ENCODE peak calls at places on chromosome 10, in nine cellular contexts. C is NCI-H345; F is COR-L47; Y is ascending aorta; D is neural crest cell; R is activated naive CD4-positive, alpha-beta T cell; U is D341Med; P is SK-N-DZ; V is psoas muscle. X is an unnamed sample.

GRCh38 chr10:77771450-77771849 is 133.8 kb upstream of the KCNMA1 start:
- DNase-seq in D (no peak), R (no peak), C (no peak), P (no peak), U (no peak), V (no peak), F (no peak), Y (no peak), X (no peak)

GRCh38 chr10:107546239-107546638 is 381.7 kb upstream of the SORCS1 start:
- DNase-seq in C (no peak), R (no peak), V (no peak), D (no peak), P (peak; percentile 84), F (no peak), U (no peak), Y (no peak), X (no peak)

GRCh38 chr10:79405995-79406515 is 39.4 kb downstream of the ZCCHC24 start:
- DNase-seq in C (no peak), R (no peak), V (no peak), D (no peak), Y (no peak), F (no peak), P (no peak), U (no peak), X (no peak)

GRCh38 chr10:87562750-87563149 is 58.1 kb downstream of the MINPP1 start:
- DNase-seq in U (no peak), R (no peak), Y (no peak), V (no peak), P (no peak), C (no peak), D (no peak), F (no peak), X (no peak)

GRCh38 chr10:79206300-79207095 is 137.7 kb downstream of the ZMIZ1 start:
- DNase-seq in C (no peak), F (no peak), P (no peak), R (no peak), D (no peak), Y (no peak), V (no peak), U (no peak), X (no peak)

GRCh38 chr10:70430489-70431445 is 10.7 kb downstream of the NODAL start:
- DNase-seq in F (no peak), U (no peak), D (no peak), P (no peak), Y (peak; percentile 43), V (peak; percentile 80), R (no peak), C (no peak), X (no peak)

GRCh38 chr10:17564911-17565310 is 52.3 kb downstream of the HACD1 start:
- DNase-seq in D (no peak), R (no peak), U (no peak), P (no peak), C (no peak), Y (no peak), F (no peak), V (no peak), X (no peak)

GRCh38 chr10:98391578-98391991 is 23.4 kb downstream of the PYROXD2 start:
- DNase-seq in P (no peak), C (no peak), F (no peak), D (no peak), R (no peak), Y (no peak), V (peak; percentile 77), U (no peak), X (no peak)

GRCh38 chr10:99612167-99612831 is 7.9 kb downstream of the SLC25A28 start:
- DNase-seq in P (peak; percentile 59), C (peak; percentile 45), R (no peak), U (peak; percentile 61), D (peak; percentile 26), V (no peak), F (no peak), Y (no peak), X (no peak)

GRCh38 chr10:30254926-30255325 is 94.2 kb downstream of the MTPAP start:
- DNase-seq in V (no peak), P (no peak), C (no peak), U (no peak), R (no peak), Y (no peak), D (no peak), F (no peak), X (no peak)

GRCh38 chr10:113820507-113820906 is 33.4 kb downstream of the DCLRE1A start:
- DNase-seq in Y (no peak), C (no peak), F (no peak), V (no peak), U (no peak), R (no peak), D (peak; percentile 23), P (peak; percentile 55), X (no peak)

GRCh38 chr10:4498763-4499251 is 327.2 kb upstream of the AKR1E2 start:
- DNase-seq in V (no peak), C (peak; percentile 61), D (no peak), F (peak; percentile 1), R (no peak), U (no peak), P (no peak), Y (no peak), X (no peak)

GRCh38 chr10:33871557-33871956 is 537.1 kb upstream of the NRP1 start:
- DNase-seq in V (no peak), F (no peak), Y (no peak), D (no peak), P (no peak), C (no peak), U (no peak), R (no peak), X (no peak)